ENCODE peak calls at places on chromosomes 2 and 18, in four cellular contexts. P is WTC11, R is K562, A is HepG2. L is an unnamed sample.

GRCh38 chr18:54607213-54607934 is 16.3 kb downstream of the DYNAP start:
- DNase-seq in P (peak), R (no peak), A (peak), L (no peak)

GRCh38 chr18:13259701-13260100 is 41.1 kb downstream of the LDLRAD4 start:
- DNase-seq in P (no peak), R (no peak), A (no peak), L (no peak)

GRCh38 chr2:234130734-234131133 is 80.2 kb downstream of the SPP2 start:
- DNase-seq in P (no peak), R (no peak), A (no peak), L (no peak)

GRCh38 chr2:238946586-238947242 is 98.8 kb downstream of the TWIST2 start:
- DNase-seq in P (no peak), R (no peak), A (no peak), L (no peak)

GRCh38 chr2:137238065-137238464 is 472.7 kb downstream of the THSD7B start:
- DNase-seq in P (no peak), R (no peak), A (no peak), L (no peak)

GRCh38 chr2:242010567-242011513 is 141.3 kb downstream of the RTP5 start:
- DNase-seq in P (no peak), R (peak), A (no peak), L (no peak)

GRCh38 chr18:34942975-34943374 is 98.2 kb upstream of the MAPRE2 start:
- DNase-seq in P (no peak), R (no peak), A (peak), L (no peak)

GRCh38 chr2:216370961-216371633 is 1.2 kb downstream of the MARCHF4 start:
- DNase-seq in P (peak), R (no peak), A (no peak), L (peak)

GRCh38 chr2:200782243-200782642 is 29.5 kb upstream of the BZW1 start:
- DNase-seq in P (no peak), R (no peak), A (no peak), L (no peak)

GRCh38 chr18:35143615-35144596 is 96.9 kb upstream of the ZNF397 start:
- DNase-seq in P (peak), R (peak), A (peak), L (peak)

DNA sequence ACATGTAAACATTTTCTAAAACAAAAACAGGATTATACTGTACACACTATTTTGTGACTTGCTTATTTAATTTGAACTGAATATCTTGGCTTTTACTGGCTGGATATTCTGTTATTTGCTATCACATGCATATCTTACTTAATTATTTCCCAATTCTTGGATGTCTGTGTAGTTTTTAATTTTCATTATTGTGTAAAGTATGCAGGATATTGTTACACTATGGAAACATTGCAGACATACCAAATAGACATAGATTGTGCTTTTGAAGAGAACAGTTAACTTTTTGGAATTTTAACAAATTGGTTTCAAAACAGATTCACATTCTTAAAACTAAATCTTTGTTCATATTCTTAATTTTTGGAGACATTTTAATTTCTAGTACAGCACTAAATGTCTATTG is 2.1 kb downstream of the PHOSPHO2 start:
- DNase-seq in P (no peak), R (no peak), A (no peak), L (no peak)
- TF ChIP-seq SP1 in P (no peak), R (no peak), A (no peak), L (no peak)

GRCh38 chr18:79692886-79693285 is 13.3 kb downstream of the CTDP1 start:
- DNase-seq in P (no peak), R (no peak), A (no peak), L (no peak)
- TF ChIP-seq ELF4 in P (no peak), R (no peak), A (no peak), L (no peak)

DNA sequence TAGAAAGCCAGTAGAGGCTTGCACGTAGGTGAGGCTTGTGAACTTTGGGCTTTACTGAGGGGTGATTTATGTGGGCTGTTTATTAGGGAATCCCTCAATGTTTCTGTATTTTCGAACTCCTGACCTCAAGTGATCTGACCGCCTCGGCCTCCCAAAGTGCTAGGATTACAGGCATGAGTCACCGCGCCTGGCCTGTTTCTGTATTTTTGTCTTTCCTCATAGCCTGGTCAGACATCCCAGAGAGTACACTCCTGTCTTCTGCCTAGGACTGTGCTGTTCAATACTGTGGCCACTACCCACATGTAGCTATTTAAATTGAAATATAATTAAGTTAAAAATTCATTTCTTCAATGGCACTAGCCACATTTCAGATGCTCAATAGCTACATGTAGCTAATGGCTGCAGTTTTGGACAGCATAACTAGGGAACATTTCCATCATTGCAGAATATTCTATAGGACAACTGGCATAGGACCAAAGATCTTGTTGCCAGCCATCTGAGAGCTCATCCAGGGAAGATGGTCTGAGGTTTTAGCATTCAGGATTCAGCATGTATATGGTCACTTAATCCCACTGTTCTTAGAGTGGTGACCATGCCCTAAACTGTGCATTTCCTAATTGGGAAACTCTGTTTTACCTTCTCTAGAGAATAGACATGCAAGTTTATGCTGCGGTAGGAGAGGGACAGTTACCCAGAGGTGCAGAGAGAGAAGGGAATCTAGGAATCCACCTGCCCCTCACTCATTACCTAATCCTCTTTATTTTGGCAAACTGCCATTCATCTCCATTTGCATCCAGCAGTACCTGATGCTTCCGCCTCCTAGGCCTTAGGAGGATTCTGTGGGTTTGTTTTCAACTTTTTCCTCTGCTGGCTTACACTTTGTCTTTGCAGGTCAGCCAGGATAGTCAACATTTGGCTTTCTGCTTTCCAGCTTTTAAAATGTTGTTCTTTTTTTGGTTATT is 64.4 kb downstream of the LCLAT1 start:
- DNase-seq in P (no peak), R (no peak), A (peak), L (no peak)
- TF ChIP-seq SP1 in P (no peak), R (no peak), A (no peak), L (no peak)

GRCh38 chr18:70461323-70462077 is 172.7 kb downstream of the SOCS6 start:
- DNase-seq in P (no peak), R (no peak), A (no peak), L (no peak)

GRCh38 chr18:70457788-70458187 is 168.9 kb downstream of the SOCS6 start:
- DNase-seq in P (no peak), R (no peak), A (no peak), L (no peak)

GRCh38 chr18:70459731-70460130 is 170.9 kb downstream of the SOCS6 start:
- DNase-seq in P (no peak), R (no peak), A (no peak), L (no peak)

GRCh38 chr18:70457223-70457622 is 168.4 kb downstream of the SOCS6 start:
- DNase-seq in P (no peak), R (no peak), A (no peak), L (no peak)

GRCh38 chr18:70459251-70459650 is 170.4 kb downstream of the SOCS6 start:
- DNase-seq in P (no peak), R (no peak), A (no peak), L (no peak)
- TF ChIP-seq ELF4 in P (no peak), R (no peak), A (no peak), L (no peak)

GRCh38 chr2:236195726-236196125 is 27.5 kb upstream of the GBX2 start:
- DNase-seq in P (no peak), R (no peak), A (no peak), L (no peak)
- TF ChIP-seq SP1 in P (no peak), R (no peak), A (no peak), L (no peak)

GRCh38 chr2:25168256-25169072 is at the start of gene POMC:
- DNase-seq in P (peak), R (no peak), A (no peak), L (peak)

GRCh38 chr2:25161055-25161781 is 7.2 kb downstream of the POMC start:
- DNase-seq in P (peak), R (no peak), A (no peak), L (no peak)

GRCh38 chr2:25165992-25166618 is 2.3 kb downstream of the POMC start:
- DNase-seq in P (peak), R (no peak), A (peak), L (peak)

GRCh38 chr2:25160376-25160775 is 8.0 kb downstream of the POMC start:
- DNase-seq in P (no peak), R (no peak), A (no peak), L (no peak)

DNA sequence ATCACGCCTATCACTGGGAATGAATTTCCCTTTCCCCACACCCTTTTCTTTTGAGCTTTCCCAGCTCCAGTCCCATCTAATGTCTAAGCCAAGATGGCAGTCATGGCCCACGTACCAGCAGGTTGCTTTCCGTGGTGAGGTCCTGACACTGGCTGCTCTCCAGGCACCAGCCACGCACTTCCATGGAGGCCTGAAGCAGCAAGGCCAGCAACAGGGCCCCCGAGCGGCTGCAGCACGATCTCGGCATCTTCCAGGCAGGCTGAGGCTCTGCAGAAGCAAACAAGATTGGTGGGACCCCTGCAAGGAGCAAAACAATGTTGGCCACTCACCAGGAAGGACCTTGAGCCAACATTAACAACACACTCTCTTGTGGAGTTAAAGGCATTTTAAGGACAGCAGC is 3.9 kb downstream of the POMC start:
- DNase-seq in P (no peak), R (no peak), A (no peak), L (no peak)
- TF ChIP-seq ELF4 in P (no peak), R (no peak), A (no peak), L (no peak)

DNA sequence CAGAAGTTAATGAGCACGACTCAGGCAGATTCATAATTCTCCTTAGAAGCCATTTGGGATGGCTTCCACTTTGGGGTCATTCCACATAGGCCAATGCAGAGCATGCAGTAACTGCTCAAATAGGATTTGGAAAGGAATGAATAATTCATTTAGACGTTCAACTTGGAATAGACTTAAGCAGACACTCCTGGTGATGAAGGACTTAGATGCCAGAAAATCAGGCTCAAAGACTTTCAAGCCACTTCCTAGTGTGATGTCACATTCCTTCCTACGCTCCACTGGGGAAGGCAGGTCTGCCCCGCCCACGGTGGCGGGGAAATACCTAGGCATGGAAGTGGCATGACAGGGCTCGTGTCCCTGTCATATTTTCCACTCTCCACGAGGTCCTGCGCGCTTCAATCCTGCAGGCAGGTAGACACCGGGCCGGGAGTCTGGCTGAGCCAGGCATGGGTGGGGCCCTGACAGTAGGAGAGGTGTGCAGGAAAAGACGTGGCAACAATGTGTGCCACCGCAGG is at the start of gene IL1RL2:
- DNase-seq in P (no peak), R (no peak), A (no peak), L (no peak)
- TF ChIP-seq SP1 in P (no peak), R (no peak), A (no peak), L (no peak)

DNA sequence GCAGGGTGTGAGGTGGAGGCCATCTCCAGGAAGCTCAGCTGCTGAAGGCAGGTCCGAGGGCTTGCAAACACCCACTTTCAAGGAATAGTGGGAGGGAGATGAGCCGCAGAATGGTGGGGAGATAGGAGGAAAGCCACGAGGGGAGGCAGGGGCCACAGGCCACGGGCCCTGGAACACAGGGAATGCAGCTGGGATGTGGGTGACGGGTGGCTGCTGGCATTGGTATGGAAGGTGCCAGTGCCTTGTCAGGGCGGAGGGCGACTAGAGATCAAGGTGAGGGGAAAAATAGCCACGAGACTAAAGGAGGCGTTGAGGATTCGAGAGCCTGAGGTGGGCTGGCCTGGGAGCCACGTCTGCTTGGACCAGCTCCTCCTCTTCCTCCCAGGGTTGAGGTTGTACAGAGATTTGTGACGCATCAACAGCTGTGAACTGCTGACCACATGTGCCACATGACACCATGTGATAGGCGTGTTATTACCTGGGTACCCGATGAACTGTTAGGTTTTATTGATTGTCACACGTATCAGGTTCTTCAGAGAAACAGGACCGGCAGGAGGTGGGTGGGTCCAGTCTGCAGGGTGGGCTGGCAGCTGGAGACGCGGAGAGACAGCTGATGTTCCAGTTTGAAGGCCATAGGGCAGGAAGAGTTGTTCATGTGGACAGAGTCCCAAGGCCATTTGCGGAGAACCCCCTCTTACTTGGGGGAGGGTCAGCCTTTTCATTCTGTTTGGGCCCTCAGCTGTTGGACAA is 9.9 kb downstream of the IMPA2 start:
- DNase-seq in P (no peak), R (no peak), A (no peak), L (no peak)
- TF ChIP-seq ELF4 in P (no peak), R (no peak), A (no peak), L (no peak)

L was measured in HEK293T.